ENCODE peak calls at places on chromosome 1, in seven cellular contexts. One of them, this sample, is unnamed.
A peak's percentile ranks its signal among the peaks of the same experiment; 100 is the strongest.

GRCh38 chr1:61087574-61087973 is 5.2 kb downstream of the NFIA start:
- DNase-seq in HTR-8/SVneo: no peak
- DNase-seq in kidney epithelial cell: no peak
- DNase-seq in neural progenitor cell: no peak
- DNase-seq in AG09309: no peak
- DNase-seq in NCI-H2227 treated with DMSO at 0.1 percent for 48 hours: no peak
- DNase-seq in heart left ventricle: no peak
- DNase-seq in this sample: no peak

GRCh38 chr1:110380667-110381283 is 10.1 kb downstream of the SLC16A4 start:
- DNase-seq in HTR-8/SVneo: no peak
- DNase-seq in kidney epithelial cell: no peak
- DNase-seq in neural progenitor cell: no peak
- DNase-seq in AG09309: peak; percentile 79
- DNase-seq in NCI-H2227 treated with DMSO at 0.1 percent for 48 hours: no peak
- DNase-seq in heart left ventricle: no peak
- DNase-seq in this sample: peak; percentile 11

GRCh38 chr1:232788235-232788872 is 16.9 kb upstream of the MAP10 start:
- DNase-seq in HTR-8/SVneo: no peak
- DNase-seq in kidney epithelial cell: no peak
- DNase-seq in neural progenitor cell: no peak
- DNase-seq in AG09309: no peak
- DNase-seq in NCI-H2227 treated with DMSO at 0.1 percent for 48 hours: no peak
- DNase-seq in heart left ventricle: no peak
- DNase-seq in this sample: no peak

GRCh38 chr1:216531308-216532239 is 108.3 kb upstream of the USH2A start:
- DNase-seq in HTR-8/SVneo: peak; percentile 7
- DNase-seq in kidney epithelial cell: no peak
- DNase-seq in neural progenitor cell: no peak
- DNase-seq in AG09309: no peak
- DNase-seq in NCI-H2227 treated with DMSO at 0.1 percent for 48 hours: no peak
- DNase-seq in heart left ventricle: no peak
- DNase-seq in this sample: no peak

GRCh38 chr1:28761189-28761588 is 24.4 kb downstream of the YTHDF2 start:
- DNase-seq in HTR-8/SVneo: no peak
- DNase-seq in kidney epithelial cell: no peak
- DNase-seq in neural progenitor cell: no peak
- DNase-seq in AG09309: no peak
- DNase-seq in NCI-H2227 treated with DMSO at 0.1 percent for 48 hours: no peak
- DNase-seq in heart left ventricle: no peak
- DNase-seq in this sample: no peak

GRCh38 chr1:32651461-32652073 is 559 bp downstream of the RBBP4 start:
- DNase-seq in HTR-8/SVneo: no peak
- DNase-seq in kidney epithelial cell: peak; percentile 1
- DNase-seq in neural progenitor cell: no peak
- DNase-seq in AG09309: no peak
- DNase-seq in NCI-H2227 treated with DMSO at 0.1 percent for 48 hours: no peak
- DNase-seq in heart left ventricle: no peak
- DNase-seq in this sample: no peak

GRCh38 chr1:170536924-170537551 is 5.1 kb downstream of the GORAB start:
- DNase-seq in HTR-8/SVneo: no peak
- DNase-seq in kidney epithelial cell: no peak
- DNase-seq in neural progenitor cell: no peak
- DNase-seq in AG09309: no peak
- DNase-seq in NCI-H2227 treated with DMSO at 0.1 percent for 48 hours: no peak
- DNase-seq in heart left ventricle: no peak
- DNase-seq in this sample: no peak

GRCh38 chr1:107277022-107277421 is 136.2 kb downstream of the NTNG1 start:
- DNase-seq in HTR-8/SVneo: no peak
- DNase-seq in kidney epithelial cell: no peak
- DNase-seq in neural progenitor cell: peak; percentile 74
- DNase-seq in AG09309: peak; percentile 47
- DNase-seq in NCI-H2227 treated with DMSO at 0.1 percent for 48 hours: peak; percentile 51
- DNase-seq in heart left ventricle: no peak
- DNase-seq in this sample: peak; percentile 17

GRCh38 chr1:234458352-234459027 is 20.5 kb downstream of the TARBP1 start:
- DNase-seq in HTR-8/SVneo: no peak
- DNase-seq in kidney epithelial cell: no peak
- DNase-seq in neural progenitor cell: no peak
- DNase-seq in AG09309: no peak
- DNase-seq in NCI-H2227 treated with DMSO at 0.1 percent for 48 hours: no peak
- DNase-seq in heart left ventricle: no peak
- DNase-seq in this sample: no peak